ENCODE peak calls at places on chromosome 16, in six cellular contexts. One of them, this sample, is unnamed.

GRCh38 chr16:4954714-4955113 is 3.4 kb upstream of the SEC14L5 start:
- DNase-seq in body of pancreas: no peak
- DNase-seq in dorsolateral prefrontal cortex: no peak
- DNase-seq in heart right ventricle: no peak
- DNase-seq in stomach: no peak
- DNase-seq in AG04450: no peak
- DNase-seq in this sample: no peak

GRCh38 chr16:24670623-24671454 is 58.6 kb upstream of the TNRC6A start:
- DNase-seq in body of pancreas: peak; percentile 61
- DNase-seq in dorsolateral prefrontal cortex: peak; percentile 95
- DNase-seq in heart right ventricle: peak; percentile 64
- DNase-seq in stomach: no peak
- DNase-seq in AG04450: no peak
- DNase-seq in this sample: peak; percentile 60

GRCh38 chr16:88924834-88925539 is 52.0 kb downstream of the CBFA2T3 start:
- DNase-seq in body of pancreas: peak; percentile 79
- DNase-seq in dorsolateral prefrontal cortex: peak; percentile 82
- DNase-seq in heart right ventricle: no peak
- DNase-seq in stomach: no peak
- DNase-seq in AG04450: peak; percentile 20
- DNase-seq in this sample: no peak

GRCh38 chr16:86949116-86949515 is 368.1 kb downstream of the C16orf95 start:
- DNase-seq in body of pancreas: no peak
- DNase-seq in dorsolateral prefrontal cortex: no peak
- DNase-seq in heart right ventricle: no peak
- DNase-seq in stomach: no peak
- DNase-seq in AG04450: no peak
- DNase-seq in this sample: no peak

GRCh38 chr16:25124503-25124902 is 13.0 kb downstream of the LCMT1 start:
- DNase-seq in body of pancreas: no peak
- DNase-seq in dorsolateral prefrontal cortex: no peak
- DNase-seq in heart right ventricle: no peak
- DNase-seq in stomach: no peak
- DNase-seq in AG04450: no peak
- DNase-seq in this sample: no peak

GRCh38 chr16:75238132-75238852 is 13.1 kb downstream of the BCAR1 start:
- DNase-seq in body of pancreas: peak; percentile 67
- DNase-seq in dorsolateral prefrontal cortex: peak; percentile 89
- DNase-seq in heart right ventricle: peak; percentile 83
- DNase-seq in stomach: peak; percentile 77
- DNase-seq in AG04450: peak; percentile 74
- DNase-seq in this sample: peak; percentile 62

GRCh38 chr16:30923554-30924085 is at the start of gene FBXL19:
- DNase-seq in body of pancreas: peak; percentile 16
- DNase-seq in dorsolateral prefrontal cortex: no peak
- DNase-seq in heart right ventricle: no peak
- DNase-seq in stomach: no peak
- DNase-seq in AG04450: no peak
- DNase-seq in this sample: no peak

GRCh38 chr16:82846806-82847205 is 220.0 kb downstream of the CDH13 start:
- DNase-seq in body of pancreas: no peak
- DNase-seq in dorsolateral prefrontal cortex: no peak
- DNase-seq in heart right ventricle: no peak
- DNase-seq in stomach: no peak
- DNase-seq in AG04450: no peak
- DNase-seq in this sample: no peak

GRCh38 chr16:26672206-26672605 is 394.5 kb upstream of the C16orf82 start:
- DNase-seq in body of pancreas: no peak
- DNase-seq in dorsolateral prefrontal cortex: no peak
- DNase-seq in heart right ventricle: no peak
- DNase-seq in stomach: no peak
- DNase-seq in AG04450: no peak
- DNase-seq in this sample: no peak

GRCh38 chr16:89129378-89129777 is 35.7 kb downstream of the ACSF3 start:
- DNase-seq in body of pancreas: no peak
- DNase-seq in dorsolateral prefrontal cortex: no peak
- DNase-seq in heart right ventricle: no peak
- DNase-seq in stomach: no peak
- DNase-seq in AG04450: no peak
- DNase-seq in this sample: no peak

GRCh38 chr16:24070851-24071250 is 185.3 kb upstream of the CACNG3 start:
- DNase-seq in body of pancreas: peak; percentile 37
- DNase-seq in dorsolateral prefrontal cortex: no peak
- DNase-seq in heart right ventricle: peak; percentile 6
- DNase-seq in stomach: no peak
- DNase-seq in AG04450: no peak
- DNase-seq in this sample: no peak

GRCh38 chr16:14418795-14419225 is 211.2 kb downstream of the PARN start:
- DNase-seq in body of pancreas: peak; percentile 65
- DNase-seq in dorsolateral prefrontal cortex: no peak
- DNase-seq in heart right ventricle: no peak
- DNase-seq in stomach: peak; percentile 37
- DNase-seq in AG04450: no peak
- DNase-seq in this sample: peak; percentile 36

GRCh38 chr16:54194008-54194731 is 92.4 kb downstream of the IRX3 start:
- DNase-seq in body of pancreas: peak; percentile 51
- DNase-seq in dorsolateral prefrontal cortex: no peak
- DNase-seq in heart right ventricle: peak; percentile 88
- DNase-seq in stomach: peak; percentile 58
- DNase-seq in AG04450: no peak
- DNase-seq in this sample: peak; percentile 11

GRCh38 chr16:81593481-81593880 is 148.9 kb downstream of the CMIP start:
- DNase-seq in body of pancreas: no peak
- DNase-seq in dorsolateral prefrontal cortex: peak; percentile 64
- DNase-seq in heart right ventricle: no peak
- DNase-seq in stomach: no peak
- DNase-seq in AG04450: no peak
- DNase-seq in this sample: no peak

GRCh38 chr16:85185701-85186100 is 73.4 kb upstream of the CIBAR2 start:
- DNase-seq in body of pancreas: no peak
- DNase-seq in dorsolateral prefrontal cortex: no peak
- DNase-seq in heart right ventricle: no peak
- DNase-seq in stomach: no peak
- DNase-seq in AG04450: no peak
- DNase-seq in this sample: no peak

GRCh38 chr16:17106243-17106791 is 364.4 kb downstream of the XYLT1 start:
- DNase-seq in body of pancreas: no peak
- DNase-seq in dorsolateral prefrontal cortex: no peak
- DNase-seq in heart right ventricle: no peak
- DNase-seq in stomach: no peak
- DNase-seq in AG04450: no peak
- DNase-seq in this sample: no peak

GRCh38 chr16:81004646-81005353 is 1.9 kb downstream of the CMC2 start:
- DNase-seq in body of pancreas: no peak
- DNase-seq in dorsolateral prefrontal cortex: peak; percentile 20
- DNase-seq in heart right ventricle: peak; percentile 46
- DNase-seq in stomach: no peak
- DNase-seq in AG04450: peak; percentile 32
- DNase-seq in this sample: no peak

GRCh38 chr16:22206013-22206846 is at the start of gene EEF2K:
- DNase-seq in body of pancreas: peak; percentile 97
- DNase-seq in dorsolateral prefrontal cortex: peak; percentile 82
- DNase-seq in heart right ventricle: peak; percentile 90
- DNase-seq in stomach: peak; percentile 95
- DNase-seq in AG04450: peak; percentile 86
- DNase-seq in this sample: peak; percentile 81

GRCh38 chr16:88519240-88519639 is 51.0 kb upstream of the ZC3H18 start:
- DNase-seq in body of pancreas: no peak
- DNase-seq in dorsolateral prefrontal cortex: no peak
- DNase-seq in heart right ventricle: no peak
- DNase-seq in stomach: no peak
- DNase-seq in AG04450: no peak
- DNase-seq in this sample: no peak

GRCh38 chr16:24537474-24538337 is 1.7 kb upstream of the RBBP6 start:
- DNase-seq in body of pancreas: no peak
- DNase-seq in dorsolateral prefrontal cortex: no peak
- DNase-seq in heart right ventricle: no peak
- DNase-seq in stomach: no peak
- DNase-seq in AG04450: no peak
- DNase-seq in this sample: no peak

GRCh38 chr16:72876221-72876620 is 171.7 kb downstream of the ZFHX3 start:
- DNase-seq in body of pancreas: peak; percentile 25
- DNase-seq in dorsolateral prefrontal cortex: no peak
- DNase-seq in heart right ventricle: peak; percentile 80
- DNase-seq in stomach: peak; percentile 32
- DNase-seq in AG04450: peak; percentile 73
- DNase-seq in this sample: no peak

GRCh38 chr16:81610144-81610842 is 165.7 kb downstream of the CMIP start:
- DNase-seq in body of pancreas: peak; percentile 45
- DNase-seq in dorsolateral prefrontal cortex: no peak
- DNase-seq in heart right ventricle: peak; percentile 72
- DNase-seq in stomach: peak; percentile 58
- DNase-seq in AG04450: no peak
- DNase-seq in this sample: peak; percentile 43

GRCh38 chr16:85195884-85196816 is 83.9 kb upstream of the CIBAR2 start:
- DNase-seq in body of pancreas: peak; percentile 87
- DNase-seq in dorsolateral prefrontal cortex: no peak
- DNase-seq in heart right ventricle: no peak
- DNase-seq in stomach: no peak
- DNase-seq in AG04450: no peak
- DNase-seq in this sample: no peak

GRCh38 chr16:69581297-69581696 is 15.5 kb downstream of the NFAT5 start:
- DNase-seq in body of pancreas: no peak
- DNase-seq in dorsolateral prefrontal cortex: no peak
- DNase-seq in heart right ventricle: no peak
- DNase-seq in stomach: no peak
- DNase-seq in AG04450: no peak
- DNase-seq in this sample: no peak

GRCh38 chr16:68369697-68370096 is 58.9 kb downstream of the PRMT7 start:
- DNase-seq in body of pancreas: no peak
- DNase-seq in dorsolateral prefrontal cortex: no peak
- DNase-seq in heart right ventricle: no peak
- DNase-seq in stomach: no peak
- DNase-seq in AG04450: no peak
- DNase-seq in this sample: no peak
- H3K4me3 ChIP-seq in body of pancreas: no peak overlapping the region
- H3K4me3 ChIP-seq in dorsolateral prefrontal cortex: no peak overlapping the region
- H3K4me3 ChIP-seq in heart right ventricle: no peak overlapping the region
- H3K4me3 ChIP-seq in stomach: no peak overlapping the region
- H3K4me3 ChIP-seq in AG04450: no peak overlapping the region
- H3K4me3 ChIP-seq in this sample: no peak overlapping the region

DNA sequence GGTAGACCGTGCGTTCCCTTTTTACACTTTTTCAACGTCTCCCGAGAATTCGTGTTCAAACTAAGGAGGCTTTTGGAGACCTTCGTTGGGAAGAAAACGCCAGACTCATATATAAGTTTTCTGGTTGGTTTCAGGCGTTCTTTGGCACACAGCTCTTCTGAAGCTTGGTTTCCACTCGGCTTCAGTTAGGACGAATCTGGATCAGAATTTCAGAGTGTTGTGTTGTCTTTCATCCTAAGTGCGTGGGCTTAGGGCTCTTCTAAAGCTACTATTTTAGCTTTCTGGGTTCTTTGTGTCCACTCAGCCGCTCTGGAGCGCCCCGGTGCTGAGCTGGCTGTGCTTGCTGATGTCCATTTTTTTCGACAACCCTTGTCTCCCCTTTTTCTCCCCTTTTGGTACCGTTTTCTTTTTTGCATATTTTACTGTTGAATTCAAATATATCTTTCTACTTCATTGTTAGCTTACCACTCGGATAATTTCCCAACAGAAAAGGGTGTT is 1.1 kb downstream of the SRRM2 start:
- DNase-seq in body of pancreas: no peak
- DNase-seq in dorsolateral prefrontal cortex: no peak
- DNase-seq in heart right ventricle: no peak
- DNase-seq in stomach: no peak
- DNase-seq in AG04450: no peak
- DNase-seq in this sample: no peak
- TF ChIP-seq CTCF in body of pancreas: no peak
- TF ChIP-seq CTCF in dorsolateral prefrontal cortex: no peak
- TF ChIP-seq CTCF in heart right ventricle: no peak
- TF ChIP-seq CTCF in stomach: no peak
- TF ChIP-seq CTCF in AG04450: peak; percentile 3
- TF ChIP-seq CTCF in this sample: no peak

DNA sequence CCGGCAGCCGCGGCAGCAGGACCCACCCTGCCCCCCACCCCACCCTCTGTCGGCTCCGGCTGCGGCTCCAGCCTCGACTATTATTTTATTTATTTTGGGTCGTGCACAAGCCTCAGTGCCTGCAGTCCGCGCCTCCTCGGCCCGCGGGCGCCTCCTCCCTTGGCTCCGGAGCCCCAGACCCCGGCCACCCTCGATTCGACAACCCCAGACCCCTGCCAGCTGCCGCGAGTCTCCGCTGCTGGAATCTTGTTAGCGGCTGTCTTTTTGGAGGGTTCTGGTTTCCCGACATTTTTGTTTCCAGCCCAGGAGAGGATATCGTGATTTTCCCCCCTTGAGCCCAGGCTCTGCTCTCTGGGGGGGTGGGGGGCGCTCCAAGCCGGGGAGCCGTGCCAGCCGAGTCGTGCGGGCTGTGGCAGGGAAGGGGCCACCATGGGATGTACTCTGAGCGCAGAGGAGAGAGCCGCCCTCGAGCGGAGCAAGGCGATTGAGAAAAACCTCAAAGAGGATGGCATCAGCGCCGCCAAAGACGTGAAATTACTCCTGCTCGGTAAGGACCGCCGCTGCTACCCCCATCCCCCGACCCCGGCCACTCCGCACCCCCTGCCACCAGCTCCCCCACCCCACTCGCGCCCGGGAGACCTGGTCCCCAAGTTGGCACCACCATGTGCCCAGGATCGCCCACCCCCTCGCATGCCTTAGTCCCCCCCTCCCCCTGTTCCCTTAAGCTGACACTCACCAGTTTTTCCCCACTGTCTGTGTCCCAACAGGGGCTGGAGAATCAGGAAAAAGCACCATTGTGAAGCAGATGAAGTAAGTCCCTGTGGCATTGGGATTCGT is 736 bp downstream of the GNAO1 start:
- DNase-seq in body of pancreas: no peak
- DNase-seq in dorsolateral prefrontal cortex: peak; percentile 45
- DNase-seq in heart right ventricle: no peak
- DNase-seq in stomach: no peak
- DNase-seq in AG04450: no peak
- DNase-seq in this sample: no peak
- H3K27ac ChIP-seq in body of pancreas: peak overlapping the region; percentile 24
- H3K27ac ChIP-seq in dorsolateral prefrontal cortex: peak overlapping the region; percentile 94
- H3K27ac ChIP-seq in heart right ventricle: peak overlapping the region; percentile 82
- H3K27ac ChIP-seq in stomach: peak overlapping the region; percentile 82
- H3K27ac ChIP-seq in AG04450: no peak overlapping the region
- H3K27ac ChIP-seq in this sample: no peak overlapping the region

DNA sequence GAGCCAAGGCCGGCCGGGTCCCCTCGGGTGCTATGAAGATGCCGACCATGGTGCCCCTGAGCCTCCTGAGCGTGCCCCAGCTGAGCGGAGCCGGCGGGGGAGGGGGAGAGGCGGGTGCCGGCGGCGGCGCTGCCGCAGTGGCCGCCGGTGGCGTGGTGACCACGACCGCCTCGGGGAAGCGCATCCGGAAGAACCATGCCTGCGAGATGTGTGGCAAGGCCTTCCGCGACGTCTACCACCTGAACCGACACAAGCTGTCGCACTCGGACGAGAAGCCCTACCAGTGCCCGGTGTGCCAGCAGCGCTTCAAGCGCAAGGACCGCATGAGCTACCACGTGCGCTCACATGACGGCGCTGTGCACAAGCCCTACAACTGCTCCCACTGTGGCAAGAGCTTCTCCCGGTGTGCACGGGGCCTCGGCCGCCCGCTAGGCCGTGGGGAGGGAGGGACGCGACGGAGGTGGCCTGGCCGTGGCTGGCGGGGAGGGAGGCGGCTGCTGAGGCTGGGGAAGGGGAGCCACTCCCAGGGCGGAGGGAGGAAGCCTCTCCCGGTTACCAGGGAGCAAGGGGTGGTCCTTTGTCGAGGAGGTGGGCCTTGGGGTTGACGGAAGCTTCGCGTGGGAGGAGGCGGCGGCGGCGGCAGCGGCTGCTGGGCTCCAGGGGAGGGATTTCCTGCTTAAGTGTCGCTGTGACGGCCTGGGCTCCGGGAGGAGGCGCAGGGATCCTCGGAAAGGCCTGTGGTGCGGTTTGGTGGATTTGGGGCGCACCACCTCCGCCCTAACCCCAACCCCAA is 1.3 kb downstream of the MAZ start:
- DNase-seq in body of pancreas: peak; percentile 85
- DNase-seq in dorsolateral prefrontal cortex: peak; percentile 87
- DNase-seq in heart right ventricle: peak; percentile 95
- DNase-seq in stomach: peak; percentile 89
- DNase-seq in AG04450: peak; percentile 76
- DNase-seq in this sample: peak; percentile 70
- H3K4me3 ChIP-seq in body of pancreas: no peak overlapping the region
- H3K4me3 ChIP-seq in dorsolateral prefrontal cortex: peak overlapping the region; percentile 60
- H3K4me3 ChIP-seq in heart right ventricle: peak overlapping the region; percentile 63
- H3K4me3 ChIP-seq in stomach: peak overlapping the region; percentile 63
- H3K4me3 ChIP-seq in AG04450: peak overlapping the region; percentile 72
- H3K4me3 ChIP-seq in this sample: peak overlapping the region; percentile 75

This sample was measured in thoracic aorta.